ENCODE peak calls at places on chromosomes 16 and 17, in five cellular contexts. One of them, this sample, is unnamed. For H3K9me3, the result is how much of the 10 kb centered on the place peaks cover.

GRCh38 chr17:78652024-78652423 is 74.8 kb upstream of the DNAH17 start:
- DNase-seq in gastrocnemius medialis: no peak
- DNase-seq in A549: no peak
- DNase-seq in AG04450: no peak
- DNase-seq in tibial nerve: no peak
- DNase-seq in this sample: no peak

GRCh38 chr17:34840758-34841157 is 120.5 kb downstream of the CCT6B start:
- DNase-seq in AG04450: no peak
- DNase-seq in A549: no peak
- DNase-seq in tibial nerve: no peak
- DNase-seq in gastrocnemius medialis: no peak
- DNase-seq in this sample: no peak

GRCh38 chr16:68289621-68290329 is 21.0 kb downstream of the SLC7A6OS start:
- DNase-seq in A549: no peak
- DNase-seq in AG04450: no peak
- DNase-seq in gastrocnemius medialis: no peak
- DNase-seq in tibial nerve: no peak
- DNase-seq in this sample: no peak

GRCh38 chr16:14321542-14321941 is 250.4 kb downstream of the MRTFB start:
- DNase-seq in tibial nerve: no peak
- DNase-seq in A549: peak
- DNase-seq in AG04450: no peak
- DNase-seq in gastrocnemius medialis: no peak
- DNase-seq in this sample: no peak

GRCh38 chr16:85798283-85798776 is 1.0 kb downstream of the EMC8 start:
- DNase-seq in gastrocnemius medialis: no peak
- DNase-seq in AG04450: no peak
- DNase-seq in tibial nerve: no peak
- DNase-seq in A549: peak
- DNase-seq in this sample: no peak

GRCh38 chr16:87723224-87723619 is 42.6 kb downstream of the KLHDC4 start:
- DNase-seq in A549: no peak
- DNase-seq in AG04450: peak
- DNase-seq in gastrocnemius medialis: peak
- DNase-seq in tibial nerve: peak
- DNase-seq in this sample: peak

GRCh38 chr16:83552930-83553329 is 254.8 kb upstream of the HSBP1 start:
- DNase-seq in A549: no peak
- DNase-seq in AG04450: no peak
- DNase-seq in tibial nerve: no peak
- DNase-seq in gastrocnemius medialis: no peak
- DNase-seq in this sample: no peak

GRCh38 chr17:14784997-14785696 is 480.0 kb downstream of the PMP22 start:
- DNase-seq in A549: no peak
- DNase-seq in tibial nerve: no peak
- DNase-seq in gastrocnemius medialis: no peak
- DNase-seq in AG04450: no peak
- DNase-seq in this sample: no peak

GRCh38 chr16:69930117-69930776 is 20.9 kb upstream of the CLEC18A start:
- DNase-seq in A549: peak
- DNase-seq in AG04450: no peak
- DNase-seq in tibial nerve: no peak
- DNase-seq in gastrocnemius medialis: no peak
- DNase-seq in this sample: peak

GRCh38 chr17:30290696-30291570 is 811 bp downstream of the BLMH start:
- DNase-seq in gastrocnemius medialis: peak
- DNase-seq in AG04450: no peak
- DNase-seq in A549: peak
- DNase-seq in tibial nerve: no peak
- DNase-seq in this sample: peak

GRCh38 chr16:12271006-12271405 is 294.5 kb downstream of the SNX29 start:
- DNase-seq in A549: no peak
- DNase-seq in gastrocnemius medialis: no peak
- DNase-seq in tibial nerve: no peak
- DNase-seq in AG04450: no peak
- DNase-seq in this sample: peak

GRCh38 chr17:79808763-79809529 is 12.1 kb upstream of the CBX8 start:
- DNase-seq in tibial nerve: no peak
- DNase-seq in AG04450: no peak
- DNase-seq in A549: peak
- DNase-seq in gastrocnemius medialis: no peak
- DNase-seq in this sample: no peak

GRCh38 chr16:11354733-11355574 is 9.7 kb downstream of the RMI2 start:
- DNase-seq in A549: no peak
- DNase-seq in gastrocnemius medialis: no peak
- DNase-seq in tibial nerve: no peak
- DNase-seq in AG04450: peak
- DNase-seq in this sample: no peak

GRCh38 chr17:70332356-70332755 is 163.0 kb downstream of the KCNJ2 start:
- DNase-seq in AG04450: no peak
- DNase-seq in gastrocnemius medialis: no peak
- DNase-seq in A549: no peak
- DNase-seq in tibial nerve: no peak
- DNase-seq in this sample: no peak

GRCh38 chr17:73546770-73547345 is 97.4 kb downstream of the SDK2 start:
- DNase-seq in gastrocnemius medialis: peak
- DNase-seq in A549: peak
- DNase-seq in AG04450: no peak
- DNase-seq in tibial nerve: no peak
- DNase-seq in this sample: peak

GRCh38 chr17:46046957-46047356 is 47.9 kb downstream of the STH start:
- DNase-seq in tibial nerve: no peak
- DNase-seq in A549: no peak
- DNase-seq in gastrocnemius medialis: no peak
- DNase-seq in AG04450: no peak
- DNase-seq in this sample: no peak

GRCh38 chr17:70091005-70091568 is 16.1 kb downstream of the KCNJ16 start:
- DNase-seq in tibial nerve: no peak
- DNase-seq in AG04450: no peak
- DNase-seq in A549: no peak
- DNase-seq in gastrocnemius medialis: no peak
- DNase-seq in this sample: no peak

GRCh38 chr17:82527893-82528292 is 8.4 kb downstream of the FOXK2 start:
- DNase-seq in AG04450: no peak
- DNase-seq in A549: no peak
- DNase-seq in gastrocnemius medialis: no peak
- DNase-seq in tibial nerve: no peak
- DNase-seq in this sample: no peak

GRCh38 chr16:82043680-82044584 is 8.9 kb downstream of the HSD17B2 start:
- DNase-seq in AG04450: peak
- DNase-seq in gastrocnemius medialis: no peak
- DNase-seq in tibial nerve: no peak
- DNase-seq in A549: no peak
- DNase-seq in this sample: no peak

GRCh38 chr16:67311607-67312449 is 14.7 kb downstream of the KCTD19 start:
- DNase-seq in gastrocnemius medialis: no peak
- DNase-seq in tibial nerve: no peak
- DNase-seq in AG04450: peak
- DNase-seq in A549: peak
- DNase-seq in this sample: peak

GRCh38 chr17:50111687-50112655 is 16.8 kb downstream of the PDK2 start:
- DNase-seq in gastrocnemius medialis: peak
- DNase-seq in A549: no peak
- DNase-seq in AG04450: no peak
- DNase-seq in tibial nerve: no peak
- DNase-seq in this sample: no peak

GRCh38 chr17:39069114-39069756 is 82.2 kb downstream of the PLXDC1 start:
- DNase-seq in gastrocnemius medialis: no peak
- DNase-seq in A549: peak
- DNase-seq in tibial nerve: no peak
- DNase-seq in AG04450: no peak
- DNase-seq in this sample: no peak

GRCh38 chr16:16033208-16033717 is 83.8 kb downstream of the ABCC1 start:
- DNase-seq in tibial nerve: no peak
- DNase-seq in AG04450: no peak
- DNase-seq in gastrocnemius medialis: no peak
- DNase-seq in A549: no peak
- DNase-seq in this sample: no peak

GRCh38 chr17:5837055-5837491 is 233.1 kb upstream of the WSCD1 start:
- DNase-seq in AG04450: peak
- DNase-seq in tibial nerve: no peak
- DNase-seq in A549: peak
- DNase-seq in gastrocnemius medialis: no peak
- DNase-seq in this sample: peak

GRCh38 chr16:77437859-77438258 is 3.0 kb upstream of the ADAMTS18 start:
- DNase-seq in gastrocnemius medialis: no peak
- DNase-seq in AG04450: no peak
- DNase-seq in A549: no peak
- DNase-seq in tibial nerve: no peak
- DNase-seq in this sample: no peak

GRCh38 chr16:3007957-3008748 is 4.6 kb upstream of the CLDN9 start:
- DNase-seq in AG04450: no peak
- DNase-seq in tibial nerve: no peak
- DNase-seq in gastrocnemius medialis: no peak
- DNase-seq in A549: no peak
- DNase-seq in this sample: no peak

GRCh38 chr16:12060751-12061150 is 84.2 kb downstream of the SNX29 start:
- DNase-seq in gastrocnemius medialis: no peak
- DNase-seq in AG04450: no peak
- DNase-seq in A549: no peak
- DNase-seq in tibial nerve: no peak
- DNase-seq in this sample: no peak

GRCh38 chr17:28174352-28175046 is 132.0 kb downstream of the NLK start:
- DNase-seq in tibial nerve: no peak
- DNase-seq in AG04450: no peak
- DNase-seq in gastrocnemius medialis: no peak
- DNase-seq in A549: no peak
- DNase-seq in this sample: no peak

GRCh38 chr17:57519199-57519598 is 225.9 kb downstream of the CCDC182 start:
- DNase-seq in tibial nerve: no peak
- DNase-seq in A549: no peak
- DNase-seq in AG04450: peak
- DNase-seq in gastrocnemius medialis: no peak
- DNase-seq in this sample: peak

DNA sequence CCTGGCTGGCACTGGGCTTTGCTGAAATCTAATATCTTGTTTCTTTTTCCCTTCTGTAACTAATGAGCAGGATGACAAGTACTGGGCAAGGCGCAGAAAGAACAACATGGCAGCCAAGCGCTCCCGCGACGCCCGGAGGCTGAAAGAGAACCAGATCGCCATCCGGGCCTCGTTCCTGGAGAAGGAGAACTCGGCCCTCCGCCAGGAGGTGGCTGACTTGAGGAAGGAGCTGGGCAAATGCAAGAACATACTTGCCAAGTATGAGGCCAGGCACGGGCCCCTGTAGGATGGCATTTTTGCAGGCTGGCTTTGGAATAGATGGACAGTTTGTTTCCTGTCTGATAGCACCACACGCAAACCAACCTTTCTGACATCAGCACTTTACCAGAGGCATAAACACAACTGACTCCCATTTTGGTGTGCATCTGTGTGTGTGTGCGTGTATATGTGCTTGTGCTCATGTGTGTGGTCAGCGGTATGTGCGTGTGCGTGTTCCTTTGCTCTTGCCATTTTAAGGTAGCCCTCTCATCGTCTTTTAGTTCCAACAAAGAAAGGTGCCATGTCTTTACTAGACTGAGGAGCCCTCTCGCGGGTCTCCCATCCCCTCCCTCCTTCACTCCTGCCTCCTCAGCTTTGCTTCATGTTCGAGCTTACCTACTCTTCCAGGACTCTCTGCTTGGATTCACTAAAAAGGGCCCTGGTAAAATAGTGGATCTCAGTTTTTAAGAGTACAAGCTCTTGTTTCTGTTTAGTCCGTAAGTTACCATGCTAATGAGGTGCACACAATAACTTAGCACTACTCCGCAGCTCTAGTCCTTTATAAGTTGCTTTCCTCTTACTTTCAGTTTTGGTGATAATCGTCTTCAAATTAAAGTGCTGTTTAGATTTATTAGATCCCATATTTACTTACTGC is 56.1 kb downstream of the HLF start:
- DNase-seq in AG04450: no peak
- DNase-seq in A549: no peak
- DNase-seq in tibial nerve: no peak
- DNase-seq in gastrocnemius medialis: peak
- DNase-seq in this sample: peak
- H3K4me3 ChIP-seq in AG04450: peak
- H3K4me3 ChIP-seq in A549: no peak
- H3K4me3 ChIP-seq in tibial nerve: no peak
- H3K4me3 ChIP-seq in gastrocnemius medialis: no peak
- H3K4me3 ChIP-seq in this sample: no peak

DNA sequence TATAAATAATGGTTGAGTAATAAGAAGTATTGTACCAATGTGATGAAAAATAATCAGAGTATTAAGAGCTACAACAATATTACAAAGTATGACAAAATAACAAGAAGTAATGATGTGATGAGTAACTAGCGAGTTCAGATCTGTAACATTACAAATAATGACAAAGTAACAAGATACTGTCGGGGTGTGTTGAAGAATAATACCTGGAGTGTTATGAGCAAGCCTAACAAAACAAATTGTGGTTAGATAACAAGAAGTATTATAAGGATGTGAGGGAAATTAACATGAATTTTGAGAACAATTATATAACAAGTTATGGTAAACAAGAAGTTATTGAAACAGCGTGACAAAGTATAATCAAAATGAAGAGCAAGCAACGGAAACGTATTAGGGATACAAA is 1.3 kb downstream of the TBX4 start:
- DNase-seq in gastrocnemius medialis: no peak
- DNase-seq in AG04450: no peak
- DNase-seq in tibial nerve: no peak
- DNase-seq in A549: no peak
- DNase-seq in this sample: no peak
- H3K9me3 ChIP-seq in gastrocnemius medialis: under half
- H3K9me3 ChIP-seq in AG04450: under half
- H3K9me3 ChIP-seq in tibial nerve: under half
- H3K9me3 ChIP-seq in A549: under half
- H3K9me3 ChIP-seq in this sample: under half

GRCh38 chr16:1741553-1742165 is 29.7 kb downstream of the NME3 start:
- DNase-seq in gastrocnemius medialis: no peak
- DNase-seq in AG04450: no peak
- DNase-seq in A549: no peak
- DNase-seq in tibial nerve: no peak
- DNase-seq in this sample: no peak
- H3K4me3 ChIP-seq in gastrocnemius medialis: no peak
- H3K4me3 ChIP-seq in AG04450: no peak
- H3K4me3 ChIP-seq in A549: no peak
- H3K4me3 ChIP-seq in tibial nerve: no peak
- H3K4me3 ChIP-seq in this sample: no peak

DNA sequence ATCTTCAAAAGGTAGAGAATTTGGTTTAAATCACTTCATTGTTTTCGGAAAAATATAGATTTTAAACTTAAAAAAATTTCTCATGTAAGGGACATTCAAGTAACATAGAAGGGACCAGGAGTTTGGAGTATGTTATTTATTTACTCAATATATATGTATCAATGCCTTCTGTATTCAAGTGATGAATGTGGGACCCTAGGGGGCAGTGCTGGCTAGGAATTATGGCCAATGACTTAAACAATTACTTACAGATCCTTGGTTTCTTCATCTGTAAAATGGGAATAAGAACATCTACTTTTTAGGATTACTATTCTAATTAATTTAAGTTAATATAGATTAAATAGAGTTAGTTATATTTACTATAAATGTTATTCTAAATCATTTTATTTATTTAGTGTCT is 886.3 kb upstream of the RBFOX1 start:
- DNase-seq in AG04450: no peak
- DNase-seq in tibial nerve: no peak
- DNase-seq in A549: no peak
- DNase-seq in gastrocnemius medialis: no peak
- DNase-seq in this sample: no peak
- H3K9me3 ChIP-seq in AG04450: under half
- H3K9me3 ChIP-seq in tibial nerve: under half
- H3K9me3 ChIP-seq in A549: under half
- H3K9me3 ChIP-seq in gastrocnemius medialis: under half
- H3K9me3 ChIP-seq in this sample: under half